ENCODE peak calls at places on chromosome 5, in four cellular contexts. One of them, this sample, is unnamed.

GRCh38 chr5:75438722-75439121 is 72.7 kb downstream of the CERT1 start:
- DNase-seq in D341Med: no peak
- DNase-seq in non-pigmented ciliary epithelial cell: no peak
- DNase-seq in NCI-H748 treated with DMSO at 0.1 percent for 48 hours: no peak
- DNase-seq in this sample: no peak

GRCh38 chr5:79416499-79416898 is 97.4 kb downstream of the HOMER1 start:
- DNase-seq in D341Med: peak; percentile 43
- DNase-seq in non-pigmented ciliary epithelial cell: no peak
- DNase-seq in NCI-H748 treated with DMSO at 0.1 percent for 48 hours: no peak
- DNase-seq in this sample: no peak

GRCh38 chr5:32586251-32586642 is 890 bp downstream of the SUB1 start:
- DNase-seq in D341Med: no peak
- DNase-seq in non-pigmented ciliary epithelial cell: no peak
- DNase-seq in NCI-H748 treated with DMSO at 0.1 percent for 48 hours: no peak
- DNase-seq in this sample: no peak

GRCh38 chr5:74865799-74866652 is at the start of gene FAM169A:
- DNase-seq in D341Med: peak; percentile 85
- DNase-seq in non-pigmented ciliary epithelial cell: no peak
- DNase-seq in NCI-H748 treated with DMSO at 0.1 percent for 48 hours: no peak
- DNase-seq in this sample: no peak

GRCh38 chr5:180090769-180091546 is 19.4 kb upstream of the RNF130 start:
- DNase-seq in D341Med: no peak
- DNase-seq in non-pigmented ciliary epithelial cell: no peak
- DNase-seq in NCI-H748 treated with DMSO at 0.1 percent for 48 hours: peak; percentile 21
- DNase-seq in this sample: peak; percentile 19

GRCh38 chr5:68287976-68288755 is 72.6 kb downstream of the PIK3R1 start:
- DNase-seq in D341Med: peak; percentile 33
- DNase-seq in non-pigmented ciliary epithelial cell: no peak
- DNase-seq in NCI-H748 treated with DMSO at 0.1 percent for 48 hours: peak; percentile 56
- DNase-seq in this sample: no peak

GRCh38 chr5:16679863-16680262 is 63.1 kb upstream of the RETREG1 start:
- DNase-seq in D341Med: no peak
- DNase-seq in non-pigmented ciliary epithelial cell: no peak
- DNase-seq in NCI-H748 treated with DMSO at 0.1 percent for 48 hours: no peak
- DNase-seq in this sample: no peak

GRCh38 chr5:133439859-133440258 is 172.5 kb downstream of the FSTL4 start:
- DNase-seq in D341Med: no peak
- DNase-seq in non-pigmented ciliary epithelial cell: no peak
- DNase-seq in NCI-H748 treated with DMSO at 0.1 percent for 48 hours: no peak
- DNase-seq in this sample: no peak

GRCh38 chr5:90783460-90784333 is 225.1 kb downstream of the ADGRV1 start:
- DNase-seq in D341Med: peak; percentile 59
- DNase-seq in non-pigmented ciliary epithelial cell: peak; percentile 23
- DNase-seq in NCI-H748 treated with DMSO at 0.1 percent for 48 hours: peak; percentile 59
- DNase-seq in this sample: peak; percentile 2

GRCh38 chr5:170584446-170584845 is 80.6 kb downstream of the KCNIP1 start:
- DNase-seq in D341Med: no peak
- DNase-seq in non-pigmented ciliary epithelial cell: no peak
- DNase-seq in NCI-H748 treated with DMSO at 0.1 percent for 48 hours: no peak
- DNase-seq in this sample: no peak

GRCh38 chr5:59864718-59865117 is 28.8 kb downstream of the PDE4D start:
- DNase-seq in D341Med: no peak
- DNase-seq in non-pigmented ciliary epithelial cell: no peak
- DNase-seq in NCI-H748 treated with DMSO at 0.1 percent for 48 hours: no peak
- DNase-seq in this sample: no peak

GRCh38 chr5:151082976-151083651 is 2.3 kb upstream of the TNIP1 start:
- DNase-seq in D341Med: no peak
- DNase-seq in non-pigmented ciliary epithelial cell: no peak
- DNase-seq in NCI-H748 treated with DMSO at 0.1 percent for 48 hours: peak; percentile 18
- DNase-seq in this sample: no peak

GRCh38 chr5:142399899-142400298 is 75.1 kb upstream of the SPRY4 start:
- DNase-seq in D341Med: no peak
- DNase-seq in non-pigmented ciliary epithelial cell: no peak
- DNase-seq in NCI-H748 treated with DMSO at 0.1 percent for 48 hours: no peak
- DNase-seq in this sample: no peak

GRCh38 chr5:68345166-68345565 is 129.6 kb downstream of the PIK3R1 start:
- DNase-seq in D341Med: no peak
- DNase-seq in non-pigmented ciliary epithelial cell: no peak
- DNase-seq in NCI-H748 treated with DMSO at 0.1 percent for 48 hours: no peak
- DNase-seq in this sample: no peak

GRCh38 chr5:172772112-172772906 is 1.3 kb upstream of the DUSP1 start:
- DNase-seq in D341Med: peak; percentile 81
- DNase-seq in non-pigmented ciliary epithelial cell: peak; percentile 87
- DNase-seq in NCI-H748 treated with DMSO at 0.1 percent for 48 hours: peak; percentile 89
- DNase-seq in this sample: no peak

GRCh38 chr5:142601432-142601831 is 84.5 kb downstream of the FGF1 start:
- DNase-seq in D341Med: no peak
- DNase-seq in non-pigmented ciliary epithelial cell: no peak
- DNase-seq in NCI-H748 treated with DMSO at 0.1 percent for 48 hours: no peak
- DNase-seq in this sample: no peak